ENCODE peak calls at places on chromosomes 6 and 20, in nine cellular contexts. One of them, this sample, is unnamed. For H3K27me3 and H3K36me3, the result is how much of the 10 kb centered on the place peaks cover.

GRCh38 chr6:157649311-157650260 is 173.5 kb upstream of the SNX9 start:
- DNase-seq in cardiac muscle cell: no peak
- DNase-seq in Peyer's patch: no peak
- DNase-seq in pancreas: no peak
- DNase-seq in body of pancreas: peak
- DNase-seq in fibroblast of lung: no peak
- DNase-seq in testis: no peak
- DNase-seq in left ventricle myocardium inferior: no peak
- DNase-seq in stomach: no peak
- DNase-seq in this sample: no peak

GRCh38 chr20:63698739-63699465 is 2.5 kb downstream of the TNFRSF6B start:
- DNase-seq in cardiac muscle cell: no peak
- DNase-seq in Peyer's patch: no peak
- DNase-seq in pancreas: peak
- DNase-seq in body of pancreas: peak
- DNase-seq in fibroblast of lung: peak
- DNase-seq in testis: no peak
- DNase-seq in left ventricle myocardium inferior: no peak
- DNase-seq in stomach: no peak
- DNase-seq in this sample: no peak

GRCh38 chr6:64504509-64504908 is 868.9 kb downstream of the PHF3 start:
- DNase-seq in cardiac muscle cell: no peak
- DNase-seq in Peyer's patch: no peak
- DNase-seq in pancreas: no peak
- DNase-seq in body of pancreas: no peak
- DNase-seq in fibroblast of lung: peak
- DNase-seq in testis: no peak
- DNase-seq in left ventricle myocardium inferior: no peak
- DNase-seq in stomach: no peak
- DNase-seq in this sample: no peak

GRCh38 chr6:152845421-152845820 is 94.8 kb downstream of the VIP start:
- DNase-seq in cardiac muscle cell: no peak
- DNase-seq in Peyer's patch: no peak
- DNase-seq in pancreas: no peak
- DNase-seq in body of pancreas: no peak
- DNase-seq in fibroblast of lung: no peak
- DNase-seq in testis: no peak
- DNase-seq in left ventricle myocardium inferior: no peak
- DNase-seq in stomach: no peak
- DNase-seq in this sample: no peak

GRCh38 chr6:73532288-73532687 is 11.5 kb upstream of the EEF1A1 start:
- DNase-seq in cardiac muscle cell: no peak
- DNase-seq in Peyer's patch: no peak
- DNase-seq in pancreas: no peak
- DNase-seq in body of pancreas: no peak
- DNase-seq in fibroblast of lung: peak
- DNase-seq in testis: no peak
- DNase-seq in left ventricle myocardium inferior: no peak
- DNase-seq in stomach: no peak
- DNase-seq in this sample: no peak

GRCh38 chr6:28269492-28269891 is 2.5 kb downstream of the ZSCAN26 start:
- DNase-seq in cardiac muscle cell: no peak
- DNase-seq in Peyer's patch: no peak
- DNase-seq in pancreas: no peak
- DNase-seq in body of pancreas: no peak
- DNase-seq in fibroblast of lung: peak
- DNase-seq in testis: no peak
- DNase-seq in left ventricle myocardium inferior: no peak
- DNase-seq in stomach: no peak
- DNase-seq in this sample: no peak

GRCh38 chr6:33692760-33693158 is 18.7 kb downstream of the UQCC2 start:
- DNase-seq in cardiac muscle cell: no peak
- DNase-seq in Peyer's patch: peak
- DNase-seq in pancreas: no peak
- DNase-seq in body of pancreas: no peak
- DNase-seq in fibroblast of lung: peak
- DNase-seq in testis: peak
- DNase-seq in left ventricle myocardium inferior: no peak
- DNase-seq in stomach: peak
- DNase-seq in this sample: peak

GRCh38 chr6:9646346-9647042 is 768.4 kb downstream of the TFAP2A start:
- DNase-seq in cardiac muscle cell: peak
- DNase-seq in Peyer's patch: no peak
- DNase-seq in pancreas: no peak
- DNase-seq in body of pancreas: no peak
- DNase-seq in fibroblast of lung: peak
- DNase-seq in testis: no peak
- DNase-seq in left ventricle myocardium inferior: no peak
- DNase-seq in stomach: no peak
- DNase-seq in this sample: no peak

GRCh38 chr6:95856876-95857364 is 158.9 kb upstream of the FUT9 start:
- DNase-seq in cardiac muscle cell: no peak
- DNase-seq in Peyer's patch: no peak
- DNase-seq in pancreas: no peak
- DNase-seq in body of pancreas: no peak
- DNase-seq in fibroblast of lung: no peak
- DNase-seq in testis: no peak
- DNase-seq in left ventricle myocardium inferior: no peak
- DNase-seq in stomach: no peak
- DNase-seq in this sample: no peak

GRCh38 chr6:144675231-144675861 is 390.2 kb downstream of the UTRN start:
- DNase-seq in cardiac muscle cell: no peak
- DNase-seq in Peyer's patch: no peak
- DNase-seq in pancreas: no peak
- DNase-seq in body of pancreas: peak
- DNase-seq in fibroblast of lung: peak
- DNase-seq in testis: no peak
- DNase-seq in left ventricle myocardium inferior: no peak
- DNase-seq in stomach: no peak
- DNase-seq in this sample: no peak

GRCh38 chr6:158021814-158022748 is 40.4 kb downstream of the SYNJ2 start:
- DNase-seq in cardiac muscle cell: no peak
- DNase-seq in Peyer's patch: no peak
- DNase-seq in pancreas: peak
- DNase-seq in body of pancreas: no peak
- DNase-seq in fibroblast of lung: no peak
- DNase-seq in testis: no peak
- DNase-seq in left ventricle myocardium inferior: peak
- DNase-seq in stomach: no peak
- DNase-seq in this sample: no peak

GRCh38 chr20:29878281-29878741 is 1379.2 kb upstream of the DEFB115 start:
- DNase-seq in cardiac muscle cell: no peak
- DNase-seq in Peyer's patch: no peak
- DNase-seq in pancreas: peak
- DNase-seq in body of pancreas: no peak
- DNase-seq in fibroblast of lung: peak
- DNase-seq in testis: peak
- DNase-seq in left ventricle myocardium inferior: no peak
- DNase-seq in stomach: peak
- DNase-seq in this sample: no peak

GRCh38 chr6:28225056-28225834 is at the start of gene ZSCAN9:
- DNase-seq in cardiac muscle cell: peak
- DNase-seq in Peyer's patch: peak
- DNase-seq in pancreas: peak
- DNase-seq in body of pancreas: peak
- DNase-seq in fibroblast of lung: peak
- DNase-seq in testis: peak
- DNase-seq in left ventricle myocardium inferior: peak
- DNase-seq in stomach: peak
- DNase-seq in this sample: no peak

GRCh38 chr6:108133594-108134179 is 32.1 kb upstream of the NR2E1 start:
- DNase-seq in cardiac muscle cell: peak
- DNase-seq in Peyer's patch: no peak
- DNase-seq in pancreas: peak
- DNase-seq in body of pancreas: peak
- DNase-seq in fibroblast of lung: peak
- DNase-seq in testis: peak
- DNase-seq in left ventricle myocardium inferior: peak
- DNase-seq in stomach: peak
- DNase-seq in this sample: no peak

GRCh38 chr6:110813813-110814487 is 1.3 kb downstream of the CDK19 start:
- DNase-seq in cardiac muscle cell: peak
- DNase-seq in Peyer's patch: no peak
- DNase-seq in pancreas: no peak
- DNase-seq in body of pancreas: no peak
- DNase-seq in fibroblast of lung: peak
- DNase-seq in testis: peak
- DNase-seq in left ventricle myocardium inferior: no peak
- DNase-seq in stomach: no peak
- DNase-seq in this sample: no peak

DNA sequence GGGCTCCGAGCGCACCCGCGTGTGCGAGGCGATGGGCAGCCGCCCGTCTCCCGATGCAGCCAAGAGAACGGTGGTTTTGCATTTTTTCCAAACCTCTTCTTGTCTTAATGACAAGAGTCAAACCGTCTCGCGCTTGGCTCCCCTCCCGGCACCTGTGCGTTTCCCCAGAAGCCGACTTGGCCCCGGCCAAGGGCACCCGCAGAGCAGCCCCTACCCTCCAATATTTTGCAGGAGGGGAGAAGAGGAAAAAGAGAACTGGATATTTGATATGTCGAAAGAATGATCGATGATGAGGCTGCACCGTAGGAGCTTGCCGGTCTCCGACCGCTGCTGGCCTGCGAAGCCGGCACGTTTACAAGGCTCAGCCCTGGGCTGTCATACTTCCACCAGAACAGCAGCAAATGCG is 296.6 kb downstream of the TFAP2C start:
- DNase-seq in cardiac muscle cell: peak
- DNase-seq in Peyer's patch: no peak
- DNase-seq in pancreas: peak
- DNase-seq in body of pancreas: peak
- DNase-seq in fibroblast of lung: no peak
- DNase-seq in testis: no peak
- DNase-seq in left ventricle myocardium inferior: no peak
- DNase-seq in stomach: no peak
- DNase-seq in this sample: no peak
- H3K27me3 ChIP-seq in cardiac muscle cell: half or more
- H3K27me3 ChIP-seq in Peyer's patch: under half
- H3K27me3 ChIP-seq in pancreas: under half
- H3K27me3 ChIP-seq in body of pancreas: under half
- H3K27me3 ChIP-seq in fibroblast of lung: under half
- H3K27me3 ChIP-seq in testis: under half
- H3K27me3 ChIP-seq in left ventricle myocardium inferior: half or more
- H3K27me3 ChIP-seq in stomach: under half
- H3K27me3 ChIP-seq in this sample: under half

DNA sequence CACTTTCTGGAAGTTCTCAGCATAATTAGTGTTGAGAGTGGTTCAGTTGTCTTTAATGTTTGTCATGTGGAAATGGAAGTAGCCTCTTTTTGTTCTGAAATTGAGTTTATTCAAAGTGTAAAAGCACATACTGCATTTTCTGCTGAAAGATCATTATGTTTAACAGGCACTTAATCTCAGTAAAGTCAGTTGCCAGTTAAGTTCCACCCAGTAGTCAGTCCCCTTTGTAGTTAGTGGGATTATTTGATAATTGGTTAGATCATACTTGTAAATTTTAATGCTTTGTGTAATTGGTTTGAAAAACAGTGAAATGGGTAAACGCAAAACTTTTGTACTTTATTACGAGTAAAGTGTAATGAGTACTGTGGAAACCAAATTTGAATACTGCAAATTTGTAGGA is 4.2 kb downstream of the SRSF6 start:
- DNase-seq in cardiac muscle cell: no peak
- DNase-seq in Peyer's patch: no peak
- DNase-seq in pancreas: no peak
- DNase-seq in body of pancreas: no peak
- DNase-seq in fibroblast of lung: no peak
- DNase-seq in testis: no peak
- DNase-seq in left ventricle myocardium inferior: no peak
- DNase-seq in stomach: no peak
- DNase-seq in this sample: no peak
- H3K36me3 ChIP-seq in cardiac muscle cell: half or more
- H3K36me3 ChIP-seq in Peyer's patch: half or more
- H3K36me3 ChIP-seq in pancreas: under half
- H3K36me3 ChIP-seq in body of pancreas: under half
- H3K36me3 ChIP-seq in fibroblast of lung: under half
- H3K36me3 ChIP-seq in testis: under half
- H3K36me3 ChIP-seq in left ventricle myocardium inferior: half or more
- H3K36me3 ChIP-seq in stomach: half or more
- H3K36me3 ChIP-seq in this sample: half or more

GRCh38 chr20:62225820-62226635 is 6.0 kb upstream of the HRH3 start:
- DNase-seq in cardiac muscle cell: no peak
- DNase-seq in Peyer's patch: no peak
- DNase-seq in pancreas: no peak
- DNase-seq in body of pancreas: no peak
- DNase-seq in fibroblast of lung: no peak
- DNase-seq in testis: no peak
- DNase-seq in left ventricle myocardium inferior: no peak
- DNase-seq in stomach: no peak
- DNase-seq in this sample: no peak
- H3K27me3 ChIP-seq in cardiac muscle cell: half or more
- H3K27me3 ChIP-seq in Peyer's patch: under half
- H3K27me3 ChIP-seq in pancreas: under half
- H3K27me3 ChIP-seq in body of pancreas: under half
- H3K27me3 ChIP-seq in fibroblast of lung: under half
- H3K27me3 ChIP-seq in testis: under half
- H3K27me3 ChIP-seq in left ventricle myocardium inferior: half or more
- H3K27me3 ChIP-seq in stomach: under half
- H3K27me3 ChIP-seq in this sample: under half

DNA sequence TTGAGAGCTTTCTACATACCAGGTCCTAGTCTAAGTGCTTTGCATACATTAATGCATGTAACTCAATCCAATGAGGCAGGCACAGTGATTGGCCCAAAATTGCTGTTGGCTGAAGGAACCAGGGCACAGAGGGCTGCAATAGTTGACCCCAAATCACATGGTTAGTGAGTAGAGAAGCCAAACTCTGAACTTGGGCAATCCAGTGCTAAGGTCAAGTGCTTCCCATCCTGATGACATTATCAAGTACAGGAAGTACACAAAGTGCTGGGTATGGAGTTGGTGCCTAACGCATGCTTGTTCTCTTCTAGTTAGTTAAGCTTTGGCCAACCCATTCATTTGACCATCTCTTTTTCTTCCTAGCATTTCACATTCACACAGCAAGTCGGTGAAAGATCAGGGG is 7.2 kb downstream of the KCNB1 start:
- DNase-seq in cardiac muscle cell: no peak
- DNase-seq in Peyer's patch: no peak
- DNase-seq in pancreas: no peak
- DNase-seq in body of pancreas: no peak
- DNase-seq in fibroblast of lung: no peak
- DNase-seq in testis: no peak
- DNase-seq in left ventricle myocardium inferior: no peak
- DNase-seq in stomach: no peak
- DNase-seq in this sample: no peak
- H3K36me3 ChIP-seq in cardiac muscle cell: under half
- H3K36me3 ChIP-seq in Peyer's patch: under half
- H3K36me3 ChIP-seq in pancreas: under half
- H3K36me3 ChIP-seq in body of pancreas: under half
- H3K36me3 ChIP-seq in fibroblast of lung: under half
- H3K36me3 ChIP-seq in testis: under half
- H3K36me3 ChIP-seq in left ventricle myocardium inferior: under half
- H3K36me3 ChIP-seq in stomach: under half
- H3K36me3 ChIP-seq in this sample: under half

GRCh38 chr20:17226410-17227198 is at the start of gene PCSK2:
- DNase-seq in cardiac muscle cell: peak
- DNase-seq in Peyer's patch: no peak
- DNase-seq in pancreas: peak
- DNase-seq in body of pancreas: peak
- DNase-seq in fibroblast of lung: peak
- DNase-seq in testis: peak
- DNase-seq in left ventricle myocardium inferior: peak
- DNase-seq in stomach: peak
- DNase-seq in this sample: no peak
- H3K27me3 ChIP-seq in cardiac muscle cell: half or more
- H3K27me3 ChIP-seq in Peyer's patch: under half
- H3K27me3 ChIP-seq in pancreas: under half
- H3K27me3 ChIP-seq in body of pancreas: under half
- H3K27me3 ChIP-seq in fibroblast of lung: under half
- H3K27me3 ChIP-seq in testis: under half
- H3K27me3 ChIP-seq in left ventricle myocardium inferior: half or more
- H3K27me3 ChIP-seq in stomach: under half
- H3K27me3 ChIP-seq in this sample: under half

This sample was measured in CD4-positive, CD25-positive, alpha-beta regulatory T cell.